ENCODE peak calls at places on chromosomes 2 and 18, in nine cellular contexts. D, O, W, A, H, J, S, Q and F are unnamed samples. For H3K36me3 and H3K27me3, the result is how much of the 10 kb centered on the place peaks cover.

GRCh38 chr2:41965886-41966285 is 81.9 kb upstream of the PKDCC start:
- DNase-seq in D (no peak), O (no peak), W (peak), A (no peak), H (no peak), J (peak), S (no peak), Q (no peak), F (no peak)

GRCh38 chr2:165957030-165957675 is 3.6 kb upstream of the TTC21B start:
- DNase-seq in D (no peak), O (no peak), W (no peak), A (no peak), H (no peak), J (peak), S (no peak), Q (no peak), F (no peak)

GRCh38 chr2:164981217-164981990 is 26.1 kb upstream of the SLC38A11 start:
- DNase-seq in D (no peak), O (peak), W (peak), A (no peak), H (peak), J (no peak), S (no peak), Q (no peak), F (no peak)

GRCh38 chr2:86703704-86704370 is 16.3 kb upstream of the RMND5A start:
- DNase-seq in D (no peak), O (peak), W (peak), A (peak), H (peak), J (no peak), S (no peak), Q (peak), F (no peak)

GRCh38 chr2:11123856-11124759 is 31.2 kb upstream of the SLC66A3 start:
- DNase-seq in D (peak), O (peak), W (peak), A (peak), H (peak), J (peak), S (peak), Q (no peak), F (peak)

GRCh38 chr2:73987109-73987947 is 2.6 kb downstream of the TET3 start:
- DNase-seq in D (no peak), O (peak), W (peak), A (peak), H (peak), J (peak), S (no peak), Q (no peak), F (no peak)

GRCh38 chr2:150332378-150332777 is 155.1 kb downstream of the RND3 start:
- DNase-seq in D (no peak), O (no peak), W (no peak), A (no peak), H (no peak), J (no peak), S (no peak), Q (no peak), F (no peak)

GRCh38 chr2:120104002-120104467 is 91.2 kb downstream of the EPB41L5 start:
- DNase-seq in D (peak), O (peak), W (peak), A (no peak), H (peak), J (no peak), S (no peak), Q (peak), F (no peak)

GRCh38 chr2:62287895-62288589 is 92.1 kb downstream of the B3GNT2 start:
- DNase-seq in D (peak), O (peak), W (peak), A (peak), H (peak), J (peak), S (peak), Q (peak), F (no peak)

GRCh38 chr2:66095820-66096219 is 339.1 kb upstream of the MEIS1 start:
- DNase-seq in D (no peak), O (no peak), W (no peak), A (no peak), H (no peak), J (no peak), S (no peak), Q (no peak), F (peak)

GRCh38 chr2:101355561-101356130 is 31.7 kb downstream of the CREG2 start:
- DNase-seq in D (no peak), O (peak), W (no peak), A (no peak), H (peak), J (no peak), S (no peak), Q (peak), F (no peak)

GRCh38 chr18:77339093-77339492 is 89.4 kb downstream of the GALR1 start:
- DNase-seq in D (no peak), O (no peak), W (no peak), A (no peak), H (no peak), J (no peak), S (no peak), Q (no peak), F (no peak)

GRCh38 chr2:132937629-132938028 is 267.6 kb upstream of the LYPD1 start:
- DNase-seq in D (peak), O (peak), W (peak), A (no peak), H (no peak), J (no peak), S (no peak), Q (no peak), F (no peak)

GRCh38 chr2:241965931-241966412 is 96.4 kb downstream of the RTP5 start:
- DNase-seq in D (peak), O (peak), W (peak), A (peak), H (no peak), J (peak), S (no peak), Q (no peak), F (no peak)

GRCh38 chr18:66646622-66647021 is 42.7 kb upstream of the CDH19 start:
- DNase-seq in D (peak), O (peak), W (peak), A (no peak), H (peak), J (no peak), S (no peak), Q (no peak), F (no peak)

GRCh38 chr2:118865106-118865505 is 17.7 kb upstream of the EN1 start:
- DNase-seq in D (peak), O (peak), W (no peak), A (no peak), H (peak), J (no peak), S (no peak), Q (no peak), F (peak)

GRCh38 chr2:158688722-158689121 is 106.4 kb upstream of the DAPL1 start:
- DNase-seq in D (peak), O (peak), W (peak), A (no peak), H (peak), J (no peak), S (no peak), Q (peak), F (no peak)

DNA sequence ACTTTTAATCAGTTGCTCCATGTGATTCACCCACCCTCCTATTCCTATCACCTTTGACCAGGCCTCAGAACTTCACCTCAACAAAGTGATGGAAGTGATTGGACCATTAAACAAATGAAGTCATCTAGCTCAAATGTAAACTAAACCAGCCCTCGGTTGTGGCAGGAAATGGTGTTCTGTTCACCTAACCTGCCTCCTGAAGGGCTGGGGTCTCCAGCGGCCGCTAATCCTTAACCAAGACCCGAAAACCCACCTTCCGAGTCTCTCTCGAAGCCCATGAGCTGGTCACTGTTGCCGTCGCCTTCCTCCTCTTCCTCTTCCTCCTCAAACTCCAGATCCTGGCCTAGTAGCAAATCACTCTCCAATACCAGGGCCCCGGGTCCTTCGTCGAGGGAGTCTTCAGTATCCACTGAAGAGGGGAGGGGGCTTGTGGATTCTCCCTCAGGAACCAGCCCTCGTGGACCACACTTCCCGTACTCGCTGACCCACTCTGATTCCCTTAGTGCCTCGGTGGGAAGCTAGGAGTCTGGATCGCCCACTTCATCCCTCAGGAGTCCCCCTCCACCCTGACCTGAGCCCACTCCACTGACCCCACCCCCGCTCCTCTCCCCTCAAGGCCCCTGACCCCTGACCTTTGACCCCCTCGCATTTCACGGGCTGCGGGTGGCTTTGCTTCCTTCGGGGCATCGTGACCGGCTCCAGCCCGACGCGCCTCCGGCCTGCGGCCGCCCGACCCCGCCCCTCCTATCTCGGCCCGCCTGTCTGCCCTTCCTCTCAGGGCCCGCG is 501 bp downstream of the ZNF513 start:
- DNase-seq in D (no peak), O (peak), W (peak), A (peak), H (peak), J (peak), S (peak), Q (no peak), F (no peak)
- H3K36me3 ChIP-seq in D (half or more), O (under half), W (under half), A (half or more), H (under half), J (under half), S (half or more), Q (under half), F (half or more)

GRCh38 chr2:196242131-196242620 is 70.8 kb upstream of the STK17B start:
- DNase-seq in D (no peak), O (peak), W (peak), A (no peak), H (peak), J (no peak), S (no peak), Q (no peak), F (no peak)

GRCh38 chr2:196238836-196239380 is 67.5 kb upstream of the STK17B start:
- DNase-seq in D (no peak), O (no peak), W (peak), A (no peak), H (no peak), J (no peak), S (no peak), Q (no peak), F (no peak)

GRCh38 chr2:196239622-196240587 is 68.5 kb upstream of the STK17B start:
- DNase-seq in D (peak), O (peak), W (peak), A (peak), H (peak), J (peak), S (peak), Q (peak), F (no peak)

GRCh38 chr2:196244516-196244915 is 73.1 kb upstream of the STK17B start:
- DNase-seq in D (no peak), O (no peak), W (no peak), A (no peak), H (no peak), J (no peak), S (no peak), Q (no peak), F (no peak)

GRCh38 chr2:196241175-196241574 is 69.8 kb upstream of the STK17B start:
- DNase-seq in D (no peak), O (no peak), W (no peak), A (no peak), H (no peak), J (no peak), S (no peak), Q (no peak), F (no peak)
- H3K4me3 ChIP-seq in D (no peak), O (no peak), W (no peak), A (no peak), H (no peak), J (no peak), S (no peak), Q (no peak), F (no peak)

DNA sequence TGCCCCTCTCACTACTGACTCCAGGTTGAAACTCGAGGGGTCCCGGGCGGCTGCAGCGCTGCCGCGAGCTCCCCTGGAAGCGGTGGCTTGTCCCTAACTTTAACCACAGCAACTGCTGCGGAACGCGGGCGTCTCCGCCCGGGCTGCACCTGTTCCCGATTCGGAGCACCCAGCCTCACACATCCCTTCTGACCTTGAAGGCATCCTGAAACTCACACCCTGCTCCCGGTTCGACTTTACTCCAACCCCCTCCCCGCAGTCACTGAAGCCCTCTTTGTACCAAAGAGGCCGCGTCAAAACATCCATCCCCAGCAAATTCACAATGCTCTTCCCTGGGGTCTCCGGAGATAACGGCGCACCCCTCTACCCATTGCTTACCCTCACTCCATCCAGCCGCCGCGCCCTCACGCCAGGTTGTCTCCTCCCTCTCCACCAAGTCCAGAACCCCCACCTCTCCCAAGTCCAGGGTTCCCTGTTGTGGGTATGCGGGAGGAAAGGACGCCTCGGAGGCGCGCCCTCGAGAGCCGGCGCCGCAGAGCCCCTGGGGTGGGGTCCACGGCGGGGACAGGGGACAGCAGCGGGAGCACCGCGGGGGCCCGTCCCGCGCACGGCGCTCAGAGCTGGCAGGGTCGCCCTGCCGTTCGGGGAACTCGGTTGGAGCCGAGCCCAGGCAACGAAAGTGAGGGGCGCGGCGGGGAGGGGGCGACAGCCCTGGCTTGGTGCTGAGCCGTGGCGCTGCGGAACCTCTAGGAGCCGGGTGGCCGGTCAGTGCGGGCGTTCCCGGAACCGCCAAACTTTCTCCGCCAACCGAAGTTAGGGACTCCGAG is 938 bp downstream of the MYO5B start:
- DNase-seq in D (no peak), O (peak), W (no peak), A (peak), H (no peak), J (peak), S (no peak), Q (no peak), F (peak)
- H3K27me3 ChIP-seq in D (half or more), O (under half), W (under half), A (under half), H (under half), J (under half), S (under half), Q (under half), F (half or more)

GRCh38 chr2:64090264-64090663 is 54.0 kb downstream of the PELI1 start:
- DNase-seq in D (no peak), O (no peak), W (no peak), A (no peak), H (no peak), J (no peak), S (no peak), Q (no peak), F (no peak)

GRCh38 chr2:64093341-64093740 is 50.9 kb downstream of the PELI1 start:
- DNase-seq in D (no peak), O (no peak), W (no peak), A (no peak), H (no peak), J (no peak), S (no peak), Q (no peak), F (no peak)

GRCh38 chr2:64092502-64092901 is 51.7 kb downstream of the PELI1 start:
- DNase-seq in D (no peak), O (no peak), W (no peak), A (no peak), H (no peak), J (no peak), S (no peak), Q (no peak), F (no peak)

DNA sequence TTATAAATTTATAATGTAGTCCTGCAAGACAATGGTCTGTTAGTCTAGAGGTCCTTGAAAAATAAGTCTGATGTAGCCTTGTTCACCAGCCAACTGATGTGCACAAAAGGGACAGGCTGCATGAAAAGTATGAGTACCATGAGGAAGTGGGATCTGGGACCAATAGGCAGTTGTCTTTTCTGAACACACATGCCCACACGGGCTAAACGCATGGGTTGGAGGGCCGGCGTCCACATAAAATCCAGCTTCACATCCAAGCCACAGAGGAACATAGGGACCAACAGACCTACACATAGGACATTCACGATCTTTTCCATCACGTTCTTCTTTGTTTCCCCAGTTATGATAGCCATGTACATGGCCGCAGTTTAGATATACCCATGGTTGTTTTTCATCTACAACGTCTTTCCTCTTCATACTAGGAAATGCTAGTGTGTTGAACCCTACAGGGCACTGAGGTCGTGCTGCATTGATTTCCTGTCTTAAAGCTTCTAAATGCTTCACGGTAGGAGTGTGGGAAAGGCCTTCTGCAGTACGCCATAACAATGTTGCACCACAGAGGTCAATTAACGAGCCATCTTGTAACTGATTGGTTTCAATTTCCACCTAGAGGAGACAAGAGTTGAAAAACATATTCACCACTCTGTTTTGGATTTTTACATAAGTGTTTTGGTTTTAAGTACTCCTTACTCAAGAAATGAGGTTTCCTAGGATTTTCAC is 49.4 kb downstream of the PELI1 start:
- DNase-seq in D (no peak), O (no peak), W (no peak), A (no peak), H (no peak), J (no peak), S (no peak), Q (no peak), F (no peak)
- H3K36me3 ChIP-seq in D (under half), O (under half), W (under half), A (under half), H (under half), J (under half), S (under half), Q (under half), F (under half)

GRCh38 chr18:42365550-42365949 is 410.5 kb downstream of the PIK3C3 start:
- DNase-seq in D (no peak), O (no peak), W (peak), A (no peak), H (no peak), J (no peak), S (no peak), Q (no peak), F (no peak)
- H3K4me3 ChIP-seq in D (no peak), O (no peak), W (no peak), A (no peak), H (no peak), J (no peak), S (no peak), Q (no peak), F (no peak)